ENCODE peak calls at places on chromosomes 2 and 18, in seven cellular contexts. O is pancreas, R is epithelial cell of esophagus, U is transverse colon, T is colonic mucosa, G is foreskin fibroblast, L is A549. Z is an unnamed sample.

GRCh38 chr2:65671670-65672069 is 239.3 kb upstream of the SPRED2 start:
- DNase-seq in O (no peak), R (no peak), U (no peak), T (no peak), G (no peak), L (no peak), Z (no peak)

GRCh38 chr2:169933124-169933711 is 106.0 kb downstream of the UBR3 start:
- DNase-seq in O (no peak), R (peak; percentile 55), U (no peak), T (no peak), G (no peak), L (peak; percentile 22), Z (peak; percentile 74)

GRCh38 chr2:142878061-142878741 is 737 bp downstream of the KYNU start:
- DNase-seq in O (no peak), R (no peak), U (no peak), T (no peak), G (no peak), L (no peak), Z (no peak)

GRCh38 chr2:9112079-9112721 is 94.4 kb upstream of the ASAP2 start:
- DNase-seq in O (no peak), R (peak; percentile 98), U (no peak), T (no peak), G (peak; percentile 91), L (peak; percentile 54), Z (peak; percentile 91)

GRCh38 chr18:80037869-80038630 is 3.8 kb downstream of the RBFA start:
- DNase-seq in O (no peak), R (no peak), U (no peak), T (no peak), G (no peak), L (no peak), Z (no peak)

GRCh38 chr2:157849591-157849990 is 26.5 kb downstream of the ACVR1 start:
- DNase-seq in O (no peak), R (peak; percentile 36), U (no peak), T (no peak), G (no peak), L (no peak), Z (no peak)

GRCh38 chr2:235218486-235218907 is 266.7 kb downstream of the SH3BP4 start:
- DNase-seq in O (no peak), R (no peak), U (no peak), T (no peak), G (no peak), L (no peak), Z (no peak)

GRCh38 chr2:70084973-70085710 is 2.1 kb upstream of the PCBP1 start:
- DNase-seq in O (peak; percentile 42), R (peak; percentile 87), U (peak; percentile 61), T (peak; percentile 82), G (no peak), L (no peak), Z (peak; percentile 10)

GRCh38 chr18:32734442-32734841 is 38.4 kb downstream of the KLHL14 start:
- DNase-seq in O (no peak), R (no peak), U (no peak), T (no peak), G (no peak), L (no peak), Z (no peak)

GRCh38 chr2:199602271-199602895 is 144.6 kb upstream of the SATB2 start:
- DNase-seq in O (no peak), R (peak; percentile 2), U (peak; percentile 13), T (peak; percentile 19), G (no peak), L (peak; percentile 6), Z (no peak)

GRCh38 chr2:72757177-72757775 is 68.6 kb downstream of the EXOC6B start:
- DNase-seq in O (no peak), R (peak; percentile 82), U (no peak), T (no peak), G (no peak), L (peak; percentile 29), Z (peak; percentile 51)

GRCh38 chr2:230202430-230203109 is 17.2 kb downstream of the SP110 start:
- DNase-seq in O (no peak), R (no peak), U (no peak), T (no peak), G (no peak), L (no peak), Z (no peak)

GRCh38 chr2:102085238-102085637 is 57.3 kb upstream of the IL1R1 start:
- DNase-seq in O (no peak), R (no peak), U (no peak), T (no peak), G (no peak), L (no peak), Z (no peak)

GRCh38 chr2:65355190-65355831 is 77.1 kb downstream of the SPRED2 start:
- DNase-seq in O (no peak), R (peak; percentile 30), U (peak; percentile 31), T (peak; percentile 34), G (no peak), L (no peak), Z (no peak)

GRCh38 chr2:218008060-218009040 is 5.6 kb upstream of the TNS1 start:
- DNase-seq in O (no peak), R (no peak), U (no peak), T (no peak), G (no peak), L (no peak), Z (peak; percentile 33)

GRCh38 chr2:218009191-218010114 is 6.7 kb upstream of the TNS1 start:
- DNase-seq in O (no peak), R (no peak), U (no peak), T (no peak), G (no peak), L (peak; percentile 35), Z (no peak)

GRCh38 chr2:218011641-218012040 is 8.8 kb upstream of the TNS1 start:
- DNase-seq in O (no peak), R (no peak), U (no peak), T (no peak), G (no peak), L (no peak), Z (no peak)

GRCh38 chr2:218010838-218011616 is 8.2 kb upstream of the TNS1 start:
- DNase-seq in O (peak; percentile 55), R (no peak), U (no peak), T (no peak), G (no peak), L (no peak), Z (peak; percentile 47)

GRCh38 chr2:218010116-218010837 is 7.5 kb upstream of the TNS1 start:
- DNase-seq in O (peak; percentile 76), R (peak; percentile 36), U (peak; percentile 50), T (peak; percentile 39), G (peak; percentile 50), L (peak; percentile 90), Z (peak; percentile 58)
- TF ChIP-seq CTCF in O (peak; percentile 39), R (peak; percentile 28), U (peak; percentile 26), T (no peak), G (peak; percentile 75), L (peak; percentile 58), Z (peak; percentile 38)

GRCh38 chr2:216081487-216082387 is at the start of the genes PECR and TMEM169:
- DNase-seq in O (peak; percentile 82), R (peak; percentile 59), U (peak; percentile 88), T (peak; percentile 92), G (peak; percentile 37), L (peak; percentile 94), Z (peak; percentile 62)

GRCh38 chr2:216082805-216083204 is 1.1 kb downstream of the TMEM169 start:
- DNase-seq in O (no peak), R (peak; percentile 16), U (peak; percentile 14), T (no peak), G (no peak), L (no peak), Z (no peak)

GRCh38 chr2:216082388-216082733 is 642 bp downstream of the TMEM169 start:
- DNase-seq in O (no peak), R (no peak), U (no peak), T (no peak), G (no peak), L (peak; percentile 35), Z (no peak)

GRCh38 chr2:216081012-216081411 is 597 bp downstream of the PECR start:
- DNase-seq in O (no peak), R (no peak), U (no peak), T (no peak), G (no peak), L (no peak), Z (no peak)

DNA sequence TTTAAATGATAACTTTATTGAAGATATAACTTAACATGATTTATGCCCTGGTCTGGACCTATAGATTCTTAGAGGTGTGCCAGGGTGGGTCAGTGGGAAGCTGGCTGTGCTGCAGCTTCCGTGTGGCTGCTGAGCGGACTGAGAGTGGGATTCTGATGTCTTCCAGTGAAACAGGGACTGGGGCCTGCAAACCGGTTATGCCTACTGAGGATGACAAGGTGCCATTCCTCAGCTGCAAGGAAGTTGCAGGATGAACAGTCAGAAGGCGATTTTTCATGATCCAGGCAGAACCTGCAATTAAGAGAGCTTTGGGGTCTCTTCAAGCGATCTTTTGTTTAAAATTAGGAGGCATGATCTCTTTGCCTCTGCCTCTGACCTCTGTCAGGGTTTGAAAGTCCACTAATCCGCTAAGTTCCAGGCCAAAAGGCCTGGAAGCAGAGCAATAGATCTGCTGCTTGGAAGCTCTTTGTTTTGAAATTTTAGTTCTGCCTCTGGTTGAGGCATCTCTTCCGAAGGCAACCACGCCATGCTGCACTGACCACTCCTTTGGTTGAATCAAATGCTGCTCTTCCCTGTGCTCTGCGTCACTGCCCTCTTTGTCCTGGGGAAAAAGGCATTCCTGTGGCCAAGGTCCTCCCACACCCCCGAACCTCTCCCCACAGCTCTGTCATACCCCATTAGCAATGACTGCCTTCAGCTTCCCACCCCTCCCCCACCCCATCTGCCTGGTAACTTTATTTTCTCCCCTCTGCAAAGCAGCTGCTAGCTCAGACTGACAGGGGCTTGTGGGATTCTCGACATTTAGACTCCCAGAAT is 2.0 kb downstream of the TMEM169 start:
- DNase-seq in O (no peak), R (peak; percentile 6), U (no peak), T (no peak), G (no peak), L (no peak), Z (peak; percentile 37)
- H3K4me3 ChIP-seq in O (no peak overlapping the region), R (no peak overlapping the region), U (no peak overlapping the region), T (no peak overlapping the region), G (no peak overlapping the region), L (no peak overlapping the region), Z (no peak overlapping the region)

DNA sequence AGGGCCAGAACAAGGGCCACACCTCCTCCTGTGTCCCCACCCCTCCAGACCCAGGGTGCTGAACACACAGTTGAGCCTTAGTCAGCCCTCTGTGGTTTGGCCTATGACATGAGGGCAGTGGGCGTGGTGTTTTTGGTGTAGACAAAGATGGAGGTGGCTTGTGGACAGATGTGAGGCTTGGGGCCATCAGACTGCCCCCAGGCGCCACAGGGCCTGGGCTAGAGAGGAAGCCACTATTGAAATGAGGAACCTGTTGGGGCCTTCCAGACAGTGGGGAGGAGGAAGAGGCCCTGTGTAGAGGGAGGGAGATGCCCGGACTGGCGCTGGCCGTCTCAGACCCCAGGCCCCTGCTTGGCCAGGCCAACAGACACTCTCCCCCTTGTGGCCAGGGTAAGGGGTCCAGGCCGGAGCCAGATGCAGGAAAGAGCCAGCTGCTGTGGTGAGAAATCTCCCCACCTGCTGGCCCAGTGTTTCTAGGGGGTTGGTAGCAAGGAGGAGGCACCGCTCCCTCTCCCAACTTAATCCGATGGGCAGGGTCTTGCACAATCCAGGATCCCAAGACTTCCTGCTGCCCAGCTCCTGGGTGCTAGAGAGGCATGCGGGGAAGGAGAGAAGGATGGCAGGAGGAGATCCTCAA is 53.8 kb downstream of the SMAD7 start:
- DNase-seq in O (no peak), R (no peak), U (peak; percentile 53), T (peak; percentile 51), G (no peak), L (no peak), Z (peak; percentile 48)
- TF ChIP-seq CTCF in O (no peak), R (no peak), U (no peak), T (no peak), G (no peak), L (no peak), Z (no peak)

DNA sequence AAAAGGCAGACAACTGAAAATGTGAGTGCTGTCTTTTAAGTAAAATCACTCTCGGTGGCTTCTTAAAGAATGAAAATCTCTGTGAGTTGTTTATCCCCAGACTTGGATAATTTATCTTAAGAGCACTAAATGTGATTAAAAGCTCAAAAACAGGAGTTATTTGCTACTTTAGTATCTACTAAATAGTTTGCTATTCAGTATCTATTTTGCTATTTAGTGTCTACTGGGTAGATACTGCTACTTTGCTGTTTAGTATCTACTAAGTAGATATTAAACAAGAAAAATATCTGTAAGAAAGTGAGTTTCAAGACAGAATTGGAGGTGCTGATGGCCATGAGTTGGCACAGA is 1.4 kb upstream of the KCNG3 start:
- DNase-seq in O (no peak), R (no peak), U (no peak), T (no peak), G (no peak), L (no peak), Z (no peak)
- H3K4me3 ChIP-seq in O (no peak overlapping the region), R (no peak overlapping the region), U (no peak overlapping the region), T (peak overlapping the region; percentile 53), G (no peak overlapping the region), L (no peak overlapping the region), Z (no peak overlapping the region)

Z was measured in cardiac fibroblast.